ENCODE peak calls at places on chromosome 2, in ten cellular contexts. I is T-helper 2 cell; Z is NCI-H2081; K is GM04504; Q is GM12864; V is adrenal gland; E is body of pancreas; X is stimulated activated CD4-positive, alpha-beta T cell treated with anti-CD3 and anti-CD28 coated beads, Interleukin-1b, Interleukin-23, amount 100 ng/mL, for 1 hour; W is GM23248; J is activated T-helper 1 cell treated with Interleukin-2 at 50 U/mL for 16 hours. R is an unnamed sample.

GRCh38 chr2:99810241-99810640 is 320.4 kb upstream of the REV1 start:
- DNase-seq in I (no peak), Z (peak), K (no peak), Q (no peak), V (no peak), E (no peak), X (no peak), W (no peak), J (no peak), R (no peak)

GRCh38 chr2:62344472-62344871 is 148.6 kb downstream of the B3GNT2 start:
- DNase-seq in I (no peak), Z (no peak), K (no peak), Q (peak), V (no peak), E (no peak), X (no peak), W (peak), J (no peak), R (no peak)

GRCh38 chr2:62195421-62196277 is at the start of gene B3GNT2:
- DNase-seq in I (peak), Z (peak), K (peak), Q (no peak), V (peak), E (peak), X (peak), W (peak), J (peak), R (peak)

GRCh38 chr2:121284424-121285076 is 452 bp downstream of the TFCP2L1 start:
- DNase-seq in I (no peak), Z (peak), K (no peak), Q (no peak), V (no peak), E (peak), X (no peak), W (no peak), J (no peak), R (no peak)

GRCh38 chr2:235594041-235594440 is 100.2 kb downstream of the AGAP1 start:
- DNase-seq in I (no peak), Z (peak), K (no peak), Q (no peak), V (no peak), E (no peak), X (no peak), W (peak), J (no peak), R (peak)

GRCh38 chr2:96546321-96546720 is 9.8 kb downstream of the ARID5A start:
- DNase-seq in I (no peak), Z (no peak), K (no peak), Q (no peak), V (no peak), E (no peak), X (no peak), W (no peak), J (no peak), R (no peak)

GRCh38 chr2:79138385-79138784 is 18.1 kb downstream of the REG1A start:
- DNase-seq in I (no peak), Z (no peak), K (no peak), Q (no peak), V (no peak), E (no peak), X (no peak), W (no peak), J (no peak), R (no peak)

GRCh38 chr2:29844713-29845320 is 76.6 kb downstream of the ALK start:
- DNase-seq in I (no peak), Z (no peak), K (peak), Q (no peak), V (no peak), E (no peak), X (no peak), W (peak), J (no peak), R (peak)

GRCh38 chr2:73927344-73927743 is 664 bp downstream of the DGUOK start:
- DNase-seq in I (no peak), Z (no peak), K (no peak), Q (no peak), V (no peak), E (no peak), X (no peak), W (no peak), J (no peak), R (no peak)